ENCODE peak calls at places on chromosomes 16 and 17, in seven cellular contexts. Y is NCI-H2029 treated with DMSO at 0.1 percent for 48 hours; W is stimulated activated CD4-positive, alpha-beta T cell treated with anti-CD3 and anti-CD28 coated beads, Interleukin-1b, Interleukin-23, amount 100 ng/mL, for 4 hours; V is fibroblast of mammary gland; E is mucosa of descending colon; D is epithelial cell of esophagus; O is GM04503. H is an unnamed sample.
A peak's percentile ranks its signal among the peaks of the same experiment; 100 is the strongest.

GRCh38 chr16:85652431-85653221 is 36.1 kb downstream of the GINS2 start:
- DNase-seq in Y (peak; percentile 29), W (no peak), V (peak; percentile 44), E (peak; percentile 52), D (peak; percentile 36), O (no peak), H (peak; percentile 71)

GRCh38 chr17:19546289-19547065 is 12.8 kb downstream of the SLC47A1 start:
- DNase-seq in Y (no peak), W (no peak), V (no peak), E (peak; percentile 72), D (no peak), O (no peak), H (peak; percentile 61)

GRCh38 chr16:4257646-4258556 is 14.9 kb downstream of the TFAP4 start:
- DNase-seq in Y (no peak), W (no peak), V (peak; percentile 30), E (no peak), D (no peak), O (no peak), H (peak; percentile 72)

GRCh38 chr17:77470330-77470786 is 329.6 kb downstream of the SEC14L1 start:
- DNase-seq in Y (no peak), W (no peak), V (no peak), E (no peak), D (no peak), O (no peak), H (no peak)

GRCh38 chr16:22235839-22236745 is 30.0 kb downstream of the EEF2K start:
- DNase-seq in Y (no peak), W (no peak), V (peak; percentile 35), E (peak; percentile 68), D (peak; percentile 34), O (no peak), H (no peak)

GRCh38 chr17:1649116-1649843 is 386 bp downstream of the RILP start:
- DNase-seq in Y (no peak), W (peak; percentile 70), V (peak; percentile 83), E (peak; percentile 70), D (peak; percentile 92), O (no peak), H (peak; percentile 91)

GRCh38 chr17:17603178-17603894 is 11.8 kb upstream of the PEMT start:
- DNase-seq in Y (peak; percentile 66), W (no peak), V (no peak), E (no peak), D (no peak), O (no peak), H (no peak)

GRCh38 chr16:24499193-24499814 is 40.1 kb upstream of the RBBP6 start:
- DNase-seq in Y (peak; percentile 36), W (no peak), V (peak; percentile 27), E (peak; percentile 50), D (peak; percentile 53), O (no peak), H (no peak)

GRCh38 chr16:450800-451512 is 25.5 kb downstream of the RAB11FIP3 start:
- DNase-seq in Y (peak; percentile 89), W (no peak), V (no peak), E (no peak), D (no peak), O (no peak), H (no peak)

GRCh38 chr17:76432712-76433336 is 20.1 kb downstream of the UBE2O start:
- DNase-seq in Y (no peak), W (no peak), V (peak; percentile 51), E (no peak), D (peak; percentile 54), O (no peak), H (no peak)

GRCh38 chr17:82802141-82802540 is 37.7 kb downstream of the ZNF750 start:
- DNase-seq in Y (no peak), W (no peak), V (peak; percentile 59), E (no peak), D (no peak), O (no peak), H (no peak)